ENCODE peak calls at places on chromosomes 16 and 17, in four cellular contexts. A, C, J and T are unnamed samples.

GRCh38 chr16:80602894-80603293 is 62.1 kb downstream of the DYNLRB2 start:
- DNase-seq in C (no peak), A (no peak), J (no peak), T (no peak)

GRCh38 chr17:9346296-9346926 is 229.2 kb downstream of the STX8 start:
- DNase-seq in C (no peak), A (no peak), J (no peak), T (no peak)

GRCh38 chr16:18936727-18937340 is 10.6 kb upstream of the SMG1 start:
- DNase-seq in J (no peak), A (no peak), C (no peak), T (no peak)

GRCh38 chr17:2138318-2138717 is 83.4 kb downstream of the HIC1 start:
- DNase-seq in J (no peak), A (peak), C (no peak), T (no peak)

GRCh38 chr16:68255712-68256111 is 8.6 kb upstream of the SLC7A6 start:
- DNase-seq in A (no peak), J (no peak), C (no peak), T (no peak)

GRCh38 chr16:50696575-50697420 is 3.4 kb downstream of the NOD2 start:
- DNase-seq in J (peak), C (peak), A (peak), T (peak)

GRCh38 chr17:71801301-71801700 is 319.5 kb upstream of the SOX9 start:
- DNase-seq in A (no peak), J (no peak), C (no peak), T (no peak)

GRCh38 chr17:13510062-13510461 is 91.7 kb downstream of the HS3ST3A1 start:
- DNase-seq in C (no peak), A (no peak), J (no peak), T (no peak)

GRCh38 chr16:69931631-69932030 is 19.5 kb upstream of the CLEC18A start:
- DNase-seq in C (no peak), A (no peak), J (no peak), T (no peak)

GRCh38 chr17:58007781-58008706 is 998 bp upstream of the SRSF1 start:
- DNase-seq in J (no peak), A (no peak), C (no peak), T (no peak)

GRCh38 chr16:50538411-50539052 is 9.7 kb upstream of the NKD1 start:
- DNase-seq in J (peak), C (no peak), A (no peak), T (peak)

GRCh38 chr17:60252459-60252858 is 102.7 kb downstream of the CA4 start:
- DNase-seq in J (no peak), A (no peak), C (no peak), T (no peak)

GRCh38 chr16:55552621-55553020 is 13.9 kb upstream of the CAPNS2 start:
- DNase-seq in A (no peak), C (no peak), J (peak), T (peak)

GRCh38 chr17:76053230-76054111 is 18.8 kb downstream of the SRP68 start:
- DNase-seq in A (no peak), J (peak), C (no peak), T (peak)

GRCh38 chr16:4115941-4116327 is 308 bp downstream of the ADCY9 start:
- DNase-seq in J (no peak), A (no peak), C (no peak), T (no peak)

GRCh38 chr17:64786337-64786736 is 124.2 kb upstream of the SMURF2 start:
- DNase-seq in A (no peak), C (no peak), J (peak), T (peak)

GRCh38 chr17:50043290-50044148 is 12.4 kb upstream of the ITGA3 start:
- DNase-seq in C (no peak), J (peak), A (no peak), T (peak)

GRCh38 chr17:64403881-64404460 is 13.3 kb upstream of the PECAM1 start:
- DNase-seq in A (no peak), J (no peak), C (no peak), T (no peak)

GRCh38 chr17:41048441-41048840 is 1.3 kb upstream of the KRTAP2-1 start:
- DNase-seq in J (peak), C (no peak), A (no peak), T (peak)

GRCh38 chr17:39144414-39144813 is 7.0 kb downstream of the PLXDC1 start:
- DNase-seq in A (no peak), J (peak), C (peak), T (peak)

GRCh38 chr17:78001182-78001581 is 42.7 kb downstream of the TNRC6C start:
- DNase-seq in C (no peak), J (no peak), A (no peak), T (no peak)

GRCh38 chr16:89586853-89587252 is 11.3 kb downstream of the CPNE7 start:
- DNase-seq in C (no peak), J (no peak), A (no peak), T (peak)

GRCh38 chr17:78722101-78722761 is 59.8 kb downstream of the CYTH1 start:
- DNase-seq in C (no peak), J (no peak), A (peak), T (no peak)

GRCh38 chr17:80908776-80909175 is 82.9 kb upstream of the CHMP6 start:
- DNase-seq in A (no peak), C (no peak), J (no peak), T (no peak)

GRCh38 chr17:52026075-52026474 is 132.4 kb downstream of the CA10 start:
- DNase-seq in A (no peak), C (no peak), J (no peak), T (no peak)

GRCh38 chr17:3693829-3694231 is 2.1 kb downstream of the P2RX5 start:
- DNase-seq in J (no peak), C (no peak), A (peak), T (no peak)

GRCh38 chr16:66515543-66516171 is 34.3 kb downstream of the TK2 start:
- DNase-seq in A (peak), J (no peak), C (no peak), T (peak)

GRCh38 chr16:84726670-84727467 is 27.1 kb downstream of the USP10 start:
- DNase-seq in J (no peak), C (no peak), A (peak), T (no peak)

GRCh38 chr17:603405-604193 is 111.0 kb downstream of the VPS53 start:
- DNase-seq in J (no peak), A (no peak), C (no peak), T (no peak)

GRCh38 chr17:58312824-58313223 is 15.8 kb downstream of the TSPOAP1 start:
- DNase-seq in J (no peak), A (no peak), C (no peak), T (no peak)

GRCh38 chr16:64162613-64163375 is 959.1 kb downstream of the CDH11 start:
- DNase-seq in C (no peak), J (no peak), A (no peak), T (no peak)

GRCh38 chr17:79511471-79511870 is 99.4 kb downstream of the RBFOX3 start:
- DNase-seq in J (no peak), C (no peak), A (no peak), T (no peak)

GRCh38 chr17:61159415-61159814 is 240.2 kb upstream of the TBX2 start:
- DNase-seq in A (no peak), C (no peak), J (no peak), T (no peak)

GRCh38 chr16:72191551-72191950 is 19.6 kb upstream of the PMFBP1 start:
- DNase-seq in A (no peak), J (no peak), C (no peak), T (no peak)

GRCh38 chr17:79979201-79979840 is 56.4 kb downstream of the TBC1D16 start:
- DNase-seq in C (peak), J (no peak), A (no peak), T (no peak)

GRCh38 chr16:69037373-69038160 is 67.9 kb upstream of the HAS3 start:
- DNase-seq in J (no peak), A (no peak), C (peak), T (no peak)

GRCh38 chr17:58153046-58153445 is 4.9 kb downstream of the OR4D1 start:
- DNase-seq in A (peak), C (no peak), J (no peak), T (no peak)

GRCh38 chr17:82378741-82379021 is 7.1 kb downstream of the UTS2R start:
- DNase-seq in J (no peak), C (no peak), A (no peak), T (no peak)

GRCh38 chr17:58354541-58355216 is 2.7 kb upstream of the SUPT4H1 start:
- DNase-seq in A (no peak), J (no peak), C (no peak), T (no peak)

GRCh38 chr16:1188781-1189189 is 35.9 kb downstream of the CACNA1H start:
- DNase-seq in C (peak), J (no peak), A (no peak), T (peak)

GRCh38 chr17:44354582-44355309 is 8.9 kb downstream of the FAM171A2 start:
- DNase-seq in A (peak), C (no peak), J (no peak), T (no peak)
- TF ChIP-seq CTCF in A (peak), C (no peak), J (peak), T (no peak)

DNA sequence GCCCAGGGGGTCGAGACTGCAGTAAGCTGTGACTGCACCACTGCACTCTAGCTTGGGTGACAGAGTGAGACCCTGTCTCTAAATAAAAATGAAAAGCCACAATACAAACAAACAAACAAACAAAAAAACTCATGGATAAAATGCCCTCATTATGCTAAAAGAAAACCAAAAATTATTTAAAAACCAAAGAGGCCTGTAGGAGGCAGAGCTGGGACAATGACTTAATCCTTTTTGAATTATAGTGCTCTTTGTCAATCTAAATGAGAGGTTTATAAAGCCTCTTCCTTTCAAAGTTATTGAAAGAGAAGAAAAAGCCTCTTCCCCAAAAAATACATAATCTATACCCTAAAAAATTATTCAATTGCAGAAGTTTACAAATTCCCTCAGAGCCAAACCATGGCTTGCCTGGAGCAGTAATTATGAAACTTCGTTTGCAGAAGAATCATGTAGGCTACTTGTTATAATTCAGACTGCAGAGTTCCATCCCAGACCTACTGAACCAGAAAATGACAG is 18.5 kb downstream of the CRLF3 start:
- DNase-seq in C (no peak), A (no peak), J (no peak), T (no peak)
- TF ChIP-seq CTCF in C (no peak), A (peak), J (no peak), T (no peak)

DNA sequence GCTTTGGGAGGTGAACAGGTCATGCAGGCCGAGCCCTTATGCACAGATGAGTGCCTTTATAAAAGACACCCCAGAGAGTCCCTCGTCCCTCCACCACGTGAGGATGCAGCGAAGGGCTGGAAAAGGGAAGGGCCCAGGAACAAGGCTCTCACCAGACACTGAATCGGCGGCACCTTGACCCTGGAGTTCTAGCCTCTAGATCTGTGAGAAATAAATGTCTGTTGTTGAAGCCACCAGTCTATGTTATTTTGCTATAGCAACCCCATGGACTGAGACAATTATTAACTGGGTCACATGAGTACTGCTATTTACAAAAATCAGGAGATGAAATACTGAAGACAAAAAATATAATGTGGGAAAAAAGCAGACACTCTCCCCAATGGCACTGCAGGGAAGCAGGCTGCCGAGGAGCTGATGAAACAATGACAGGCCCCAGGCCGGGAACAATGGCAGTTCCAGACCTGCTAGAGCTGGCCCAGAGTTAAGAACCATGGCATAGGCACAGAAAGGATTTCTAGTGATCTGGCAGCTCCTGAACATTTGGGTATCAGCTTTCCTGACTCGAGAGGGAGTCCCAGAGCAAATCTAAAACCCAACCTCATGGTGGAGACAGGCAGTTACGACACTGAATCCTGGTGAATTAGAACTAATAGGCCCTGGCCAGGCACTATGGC is 17.8 kb upstream of the GGA2 start:
- DNase-seq in C (no peak), J (no peak), A (no peak), T (no peak)
- TF ChIP-seq CTCF in C (no peak), J (no peak), A (no peak), T (no peak)

GRCh38 chr16:20323591-20324117 is 3.7 kb downstream of the GP2 start:
- DNase-seq in J (no peak), A (no peak), C (no peak), T (no peak)

GRCh38 chr16:20326336-20326735 is 977 bp downstream of the GP2 start:
- DNase-seq in J (no peak), C (no peak), A (no peak), T (no peak)

GRCh38 chr16:20329392-20330138 is 2.3 kb upstream of the GP2 start:
- DNase-seq in J (no peak), A (no peak), C (no peak), T (no peak)

GRCh38 chr16:20325005-20325404 is 2.3 kb downstream of the GP2 start:
- DNase-seq in C (no peak), J (no peak), A (no peak), T (no peak)

DNA sequence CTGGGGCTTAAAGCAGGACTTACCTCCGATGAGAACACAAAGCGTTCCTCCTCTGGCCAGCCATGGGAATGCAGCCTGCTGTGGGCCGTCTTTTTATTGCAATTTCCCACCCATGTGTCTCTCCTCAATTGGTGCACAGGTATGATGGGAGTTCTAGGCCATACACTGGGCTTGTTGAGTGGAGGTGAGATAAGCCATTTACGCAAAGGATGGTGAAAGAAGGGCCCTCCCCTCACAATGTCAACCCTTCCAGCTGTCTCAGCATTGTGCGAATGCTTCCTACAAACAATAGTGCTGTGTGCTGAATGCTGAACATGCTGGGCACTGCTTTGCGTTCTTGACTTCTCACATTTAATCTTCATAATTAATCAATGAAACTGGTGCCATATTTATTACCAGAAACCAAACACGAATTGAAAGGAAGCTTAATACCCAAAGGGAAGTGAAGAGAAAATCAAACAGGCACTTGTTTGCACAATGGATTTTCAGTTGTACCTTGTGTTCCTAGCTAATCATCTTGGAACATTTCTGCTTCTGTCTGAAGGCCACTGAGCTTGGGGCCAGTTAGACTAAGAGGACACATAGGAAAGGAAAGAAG is at the start of gene GP2:
- DNase-seq in J (no peak), C (peak), A (no peak), T (no peak)
- TF ChIP-seq CTCF in J (no peak), C (no peak), A (no peak), T (no peak)